ENCODE peak calls at places on chromosomes 12 and 14, in four cellular contexts. One of them, this sample, is unnamed.

GRCh38 chr12:52358575-52359350 is 8.5 kb downstream of the KRT85 start:
- DNase-seq in thyroid gland: no peak
- DNase-seq in mammary epithelial cell: no peak
- DNase-seq in fibroblast of the aortic adventitia: no peak
- DNase-seq in this sample: no peak

GRCh38 chr14:51539571-51540037 is 112.1 kb upstream of the FRMD6 start:
- DNase-seq in thyroid gland: no peak
- DNase-seq in mammary epithelial cell: peak
- DNase-seq in fibroblast of the aortic adventitia: peak
- DNase-seq in this sample: peak

GRCh38 chr12:6692888-6693287 is 3.7 kb upstream of the ZNF384 start:
- DNase-seq in fibroblast of the aortic adventitia: no peak
- DNase-seq in mammary epithelial cell: no peak
- DNase-seq in thyroid gland: no peak
- DNase-seq in this sample: no peak

GRCh38 chr14:35932659-35933159 is 106.6 kb downstream of the BRMS1L start:
- DNase-seq in mammary epithelial cell: no peak
- DNase-seq in fibroblast of the aortic adventitia: no peak
- DNase-seq in thyroid gland: no peak
- DNase-seq in this sample: no peak

GRCh38 chr12:7093486-7093885 is 1.2 kb upstream of the C1R start:
- DNase-seq in mammary epithelial cell: no peak
- DNase-seq in thyroid gland: no peak
- DNase-seq in fibroblast of the aortic adventitia: no peak
- DNase-seq in this sample: no peak

GRCh38 chr12:53049582-53050318 is at the start of gene TNS2:
- DNase-seq in thyroid gland: peak
- DNase-seq in mammary epithelial cell: no peak
- DNase-seq in fibroblast of the aortic adventitia: peak
- DNase-seq in this sample: peak

GRCh38 chr12:117005417-117006046 is 93.7 kb downstream of the TESC start:
- DNase-seq in thyroid gland: no peak
- DNase-seq in fibroblast of the aortic adventitia: no peak
- DNase-seq in mammary epithelial cell: no peak
- DNase-seq in this sample: no peak

GRCh38 chr12:131368073-131369071 is 342.5 kb upstream of the SFSWAP start:
- DNase-seq in fibroblast of the aortic adventitia: no peak
- DNase-seq in thyroid gland: no peak
- DNase-seq in mammary epithelial cell: no peak
- DNase-seq in this sample: no peak

GRCh38 chr12:4824415-4824814 is 85.3 kb upstream of the KCNA1 start:
- DNase-seq in thyroid gland: no peak
- DNase-seq in mammary epithelial cell: peak
- DNase-seq in fibroblast of the aortic adventitia: peak
- DNase-seq in this sample: peak

GRCh38 chr12:104121001-104121400 is 17.0 kb downstream of the NFYB start:
- DNase-seq in thyroid gland: no peak
- DNase-seq in mammary epithelial cell: peak
- DNase-seq in fibroblast of the aortic adventitia: peak
- DNase-seq in this sample: peak

GRCh38 chr14:98578204-98578603 is 693.8 kb downstream of the BCL11B start:
- DNase-seq in fibroblast of the aortic adventitia: peak
- DNase-seq in mammary epithelial cell: peak
- DNase-seq in thyroid gland: no peak
- DNase-seq in this sample: no peak

GRCh38 chr12:96034631-96035282 is 630 bp downstream of the LTA4H start:
- DNase-seq in fibroblast of the aortic adventitia: peak
- DNase-seq in mammary epithelial cell: peak
- DNase-seq in thyroid gland: peak
- DNase-seq in this sample: peak

GRCh38 chr12:43882578-43883178 is 46.8 kb downstream of the TMEM117 start:
- DNase-seq in mammary epithelial cell: peak
- DNase-seq in thyroid gland: peak
- DNase-seq in fibroblast of the aortic adventitia: peak
- DNase-seq in this sample: peak

GRCh38 chr14:80059041-80059440 is 152.3 kb downstream of the DIO2 start:
- DNase-seq in thyroid gland: no peak
- DNase-seq in mammary epithelial cell: no peak
- DNase-seq in fibroblast of the aortic adventitia: peak
- DNase-seq in this sample: no peak

GRCh38 chr12:57093412-57094193 is 4.7 kb downstream of the NAB2 start:
- DNase-seq in mammary epithelial cell: peak
- DNase-seq in thyroid gland: peak
- DNase-seq in fibroblast of the aortic adventitia: peak
- DNase-seq in this sample: peak

GRCh38 chr14:55316528-55316927 is 45.3 kb downstream of the FBXO34 start:
- DNase-seq in fibroblast of the aortic adventitia: no peak
- DNase-seq in thyroid gland: peak
- DNase-seq in mammary epithelial cell: no peak
- DNase-seq in this sample: no peak

GRCh38 chr14:104968541-104969401 is 9.4 kb downstream of the AHNAK2 start:
- DNase-seq in thyroid gland: peak
- DNase-seq in fibroblast of the aortic adventitia: peak
- DNase-seq in mammary epithelial cell: peak
- DNase-seq in this sample: peak

GRCh38 chr12:89160716-89161123 is 191.6 kb downstream of the DUSP6 start:
- DNase-seq in thyroid gland: no peak
- DNase-seq in mammary epithelial cell: peak
- DNase-seq in fibroblast of the aortic adventitia: peak
- DNase-seq in this sample: peak

GRCh38 chr12:21558100-21558679 is 32.1 kb downstream of the SPX start:
- DNase-seq in thyroid gland: no peak
- DNase-seq in fibroblast of the aortic adventitia: no peak
- DNase-seq in mammary epithelial cell: no peak
- DNase-seq in this sample: no peak

GRCh38 chr12:27573972-27574371 is 50.0 kb downstream of the PPFIBP1 start:
- DNase-seq in mammary epithelial cell: peak
- DNase-seq in thyroid gland: no peak
- DNase-seq in fibroblast of the aortic adventitia: peak
- DNase-seq in this sample: peak
- TF ChIP-seq CTCF in mammary epithelial cell: no peak
- TF ChIP-seq CTCF in thyroid gland: no peak
- TF ChIP-seq CTCF in fibroblast of the aortic adventitia: no peak
- TF ChIP-seq CTCF in this sample: no peak

DNA sequence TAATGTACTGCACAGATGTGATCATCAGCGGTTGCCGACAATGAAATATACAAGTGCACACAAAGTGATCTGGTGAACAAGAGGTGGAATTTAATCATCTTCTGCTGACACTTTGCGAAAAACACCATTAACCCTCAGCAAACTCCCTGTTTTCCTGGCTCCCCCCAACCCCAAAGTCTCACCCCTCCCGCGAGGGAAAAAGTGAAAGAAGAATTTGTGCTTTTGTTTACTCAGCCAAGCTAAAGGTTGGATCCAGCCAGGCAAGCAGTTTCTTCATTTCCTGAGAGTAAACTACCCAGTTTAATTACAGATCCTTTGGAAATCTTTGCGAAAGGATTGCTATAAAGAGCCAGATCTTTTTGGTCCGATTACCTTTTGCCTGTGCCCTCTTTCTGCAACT is 3.2 kb upstream of the LMO3 start:
- DNase-seq in thyroid gland: no peak
- DNase-seq in fibroblast of the aortic adventitia: no peak
- DNase-seq in mammary epithelial cell: no peak
- DNase-seq in this sample: peak
- H3K4me3 ChIP-seq in thyroid gland: no peak
- H3K4me3 ChIP-seq in fibroblast of the aortic adventitia: peak
- H3K4me3 ChIP-seq in mammary epithelial cell: no peak
- H3K4me3 ChIP-seq in this sample: peak

GRCh38 chr12:50620975-50621360 is 116.2 kb downstream of the DIP2B start:
- DNase-seq in mammary epithelial cell: peak
- DNase-seq in fibroblast of the aortic adventitia: no peak
- DNase-seq in thyroid gland: no peak
- DNase-seq in this sample: no peak

GRCh38 chr12:50621435-50622304 is 116.9 kb downstream of the DIP2B start:
- DNase-seq in fibroblast of the aortic adventitia: no peak
- DNase-seq in mammary epithelial cell: no peak
- DNase-seq in thyroid gland: peak
- DNase-seq in this sample: no peak

GRCh38 chr12:50619610-50619958 is 114.8 kb downstream of the DIP2B start:
- DNase-seq in mammary epithelial cell: no peak
- DNase-seq in thyroid gland: no peak
- DNase-seq in fibroblast of the aortic adventitia: no peak
- DNase-seq in this sample: no peak

GRCh38 chr12:50618864-50619609 is 114.3 kb downstream of the DIP2B start:
- DNase-seq in mammary epithelial cell: peak
- DNase-seq in thyroid gland: no peak
- DNase-seq in fibroblast of the aortic adventitia: peak
- DNase-seq in this sample: peak

GRCh38 chr12:50620050-50620974 is 115.5 kb downstream of the DIP2B start:
- DNase-seq in thyroid gland: peak
- DNase-seq in fibroblast of the aortic adventitia: peak
- DNase-seq in mammary epithelial cell: peak
- DNase-seq in this sample: peak
- TF ChIP-seq CTCF in thyroid gland: no peak
- TF ChIP-seq CTCF in fibroblast of the aortic adventitia: peak
- TF ChIP-seq CTCF in mammary epithelial cell: no peak
- TF ChIP-seq CTCF in this sample: no peak

GRCh38 chr14:101810897-101811620 is 49.5 kb downstream of the PPP2R5C start:
- DNase-seq in thyroid gland: no peak
- DNase-seq in fibroblast of the aortic adventitia: peak
- DNase-seq in mammary epithelial cell: peak
- DNase-seq in this sample: peak
- H3K4me3 ChIP-seq in thyroid gland: no peak
- H3K4me3 ChIP-seq in fibroblast of the aortic adventitia: peak
- H3K4me3 ChIP-seq in mammary epithelial cell: peak
- H3K4me3 ChIP-seq in this sample: peak

DNA sequence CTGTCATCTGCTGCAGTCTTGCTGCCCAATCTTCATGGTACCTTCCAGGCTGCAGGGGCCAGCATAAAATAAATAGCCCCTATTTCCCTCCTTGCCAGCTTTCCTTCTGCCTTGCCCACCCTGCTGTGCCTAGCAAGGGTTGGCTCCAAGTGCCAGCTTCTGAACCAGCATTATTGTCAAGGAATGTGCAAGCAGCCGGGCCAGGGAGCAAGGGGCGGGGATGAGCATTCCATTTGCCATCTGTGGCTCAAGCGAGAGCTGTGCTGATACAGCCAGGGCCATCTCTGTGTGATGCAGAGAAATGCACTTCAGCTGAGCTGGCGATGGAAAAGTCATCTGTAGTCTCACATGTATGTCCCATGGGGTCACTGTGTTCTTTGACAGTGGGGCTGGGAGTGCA is 137.2 kb downstream of the SUDS3 start:
- DNase-seq in fibroblast of the aortic adventitia: no peak
- DNase-seq in thyroid gland: no peak
- DNase-seq in mammary epithelial cell: no peak
- DNase-seq in this sample: no peak
- TF ChIP-seq CTCF in fibroblast of the aortic adventitia: no peak
- TF ChIP-seq CTCF in thyroid gland: no peak
- TF ChIP-seq CTCF in mammary epithelial cell: no peak
- TF ChIP-seq CTCF in this sample: no peak

GRCh38 chr12:1939745-1940607 is 21.5 kb upstream of the CACNA2D4 start:
- DNase-seq in fibroblast of the aortic adventitia: peak
- DNase-seq in mammary epithelial cell: peak
- DNase-seq in thyroid gland: peak
- DNase-seq in this sample: peak
- H3K4me3 ChIP-seq in fibroblast of the aortic adventitia: no peak
- H3K4me3 ChIP-seq in mammary epithelial cell: no peak
- H3K4me3 ChIP-seq in thyroid gland: no peak
- H3K4me3 ChIP-seq in this sample: no peak